ENCODE peak calls at places on chromosomes 4 and X, in seven cellular contexts. I is left lung; P is heart left ventricle; J is stomach; Y is effector memory CD4-positive, alpha-beta T cell; D is uterus; L is GM23248. W is an unnamed sample.

GRCh38 chr4:112238833-112239232 is 7.2 kb downstream of the AP1AR start:
- DNase-seq in J (no peak), D (no peak), Y (no peak), L (no peak), P (no peak), I (no peak), W (no peak)

GRCh38 chrX:140572724-140573123 is 67.9 kb upstream of the SOX3 start:
- DNase-seq in D (no peak), Y (no peak), I (no peak), J (peak), L (peak), P (no peak), W (no peak)

GRCh38 chrX:154443479-154443910 is 446 bp upstream of the FAM50A start:
- DNase-seq in L (peak), D (no peak), P (no peak), J (no peak), I (no peak), Y (no peak), W (no peak)

GRCh38 chr4:124529131-124529530 is 183.4 kb downstream of the ANKRD50 start:
- DNase-seq in I (no peak), Y (no peak), D (no peak), P (no peak), L (peak), J (no peak), W (no peak)

GRCh38 chr4:15506464-15506863 is 36.8 kb downstream of the CC2D2A start:
- DNase-seq in D (no peak), J (no peak), Y (no peak), L (peak), I (no peak), P (no peak), W (no peak)

GRCh38 chr4:142817442-142817841 is 28.7 kb downstream of the INPP4B start:
- DNase-seq in Y (no peak), L (peak), I (no peak), P (no peak), D (no peak), J (no peak), W (no peak)

GRCh38 chr4:151251922-151252321 is 25.0 kb upstream of the PRSS48 start:
- DNase-seq in D (no peak), J (no peak), I (no peak), L (no peak), Y (no peak), P (no peak), W (no peak)

GRCh38 chrX:68146054-68146453 is 287.2 kb downstream of the OPHN1 start:
- DNase-seq in I (no peak), J (no peak), D (no peak), L (peak), Y (no peak), P (no peak), W (no peak)

GRCh38 chrX:23982891-23983290 is 44.1 kb downstream of the KLHL15 start:
- DNase-seq in P (no peak), D (no peak), J (no peak), I (no peak), L (no peak), Y (no peak), W (no peak)

DNA sequence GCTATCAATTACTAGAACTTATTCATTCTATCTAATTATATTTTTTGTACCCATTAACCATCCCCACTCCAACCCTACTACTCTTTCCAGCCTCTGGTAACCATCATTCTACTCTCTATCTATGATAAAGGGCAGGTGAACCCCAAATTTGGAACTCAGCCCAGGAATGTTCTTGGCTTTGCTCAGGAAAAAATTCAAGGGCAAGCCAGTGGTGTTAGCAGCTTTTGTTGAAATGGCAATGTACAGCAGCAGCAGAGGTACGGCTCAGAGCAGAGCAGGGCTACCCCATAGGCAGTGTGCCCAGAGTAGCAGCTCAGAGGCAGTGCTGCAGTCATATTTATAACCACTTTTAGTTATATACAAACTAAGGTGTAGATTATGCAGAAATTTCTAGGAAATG is 138.2 kb downstream of the RNF150 start:
- DNase-seq in L (no peak), Y (no peak), P (no peak), D (no peak), I (no peak), J (peak), W (no peak)
- H3K27ac ChIP-seq in L (no peak), Y (no peak), P (peak), D (peak), I (no peak), J (no peak), W (peak)

GRCh38 chr4:158666892-158667291 is 4.8 kb downstream of the C4orf46 start:
- DNase-seq in P (no peak), L (no peak), I (no peak), Y (no peak), J (no peak), D (no peak), W (no peak)
- H3K27ac ChIP-seq in P (no peak), L (no peak), I (no peak), Y (no peak), J (no peak), D (no peak), W (no peak)

DNA sequence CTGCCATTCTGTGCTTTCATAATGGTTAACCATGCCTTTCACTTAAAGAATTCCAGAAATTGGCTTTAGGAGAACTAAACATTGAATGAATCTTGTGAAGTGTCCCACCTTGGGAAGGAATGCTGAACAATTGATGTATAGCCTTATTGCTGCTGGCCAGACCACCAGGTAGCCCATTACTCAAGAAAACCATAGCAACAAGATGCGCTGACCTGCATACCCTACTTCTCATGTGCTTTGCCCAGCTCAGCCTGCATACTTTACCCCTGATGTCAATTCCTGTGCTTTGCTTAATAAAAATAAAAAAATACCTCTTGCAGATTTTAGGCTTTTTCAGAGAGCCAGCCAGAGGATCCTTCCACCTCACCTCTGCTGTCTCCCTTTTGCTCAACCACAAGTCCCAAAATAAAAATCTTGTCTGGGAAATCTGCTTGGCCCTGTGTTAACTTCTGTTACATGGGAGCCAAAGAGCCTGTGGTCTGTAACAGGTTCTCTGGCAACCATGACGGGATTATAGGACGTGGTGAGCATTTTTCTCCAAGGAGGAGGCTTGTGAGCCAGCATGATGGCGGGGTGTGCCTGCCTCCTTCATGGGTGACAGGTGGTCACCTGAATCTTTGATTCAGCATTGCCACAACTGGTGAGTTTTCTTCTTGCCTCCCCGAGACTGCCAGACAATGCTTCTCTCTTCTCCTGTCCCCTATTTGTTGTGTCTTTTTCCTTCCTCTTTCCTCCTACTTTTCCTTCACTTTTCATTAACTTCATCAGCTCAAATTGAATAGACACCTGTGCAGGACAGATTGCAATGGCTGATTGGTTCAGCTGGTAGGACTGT is 106.8 kb downstream of the ARSJ start:
- DNase-seq in L (peak), Y (no peak), D (no peak), P (no peak), I (no peak), J (no peak), W (no peak)
- H3K27ac ChIP-seq in L (peak), Y (no peak), D (no peak), P (no peak), I (no peak), J (no peak), W (no peak)

GRCh38 chrX:47514553-47515235 is 31.7 kb upstream of the ZNF41 start:
- DNase-seq in P (no peak), L (peak), I (no peak), Y (no peak), D (no peak), J (no peak), W (no peak)
- H3K27ac ChIP-seq in P (no peak), L (peak), I (no peak), Y (no peak), D (no peak), J (no peak), W (no peak)

DNA sequence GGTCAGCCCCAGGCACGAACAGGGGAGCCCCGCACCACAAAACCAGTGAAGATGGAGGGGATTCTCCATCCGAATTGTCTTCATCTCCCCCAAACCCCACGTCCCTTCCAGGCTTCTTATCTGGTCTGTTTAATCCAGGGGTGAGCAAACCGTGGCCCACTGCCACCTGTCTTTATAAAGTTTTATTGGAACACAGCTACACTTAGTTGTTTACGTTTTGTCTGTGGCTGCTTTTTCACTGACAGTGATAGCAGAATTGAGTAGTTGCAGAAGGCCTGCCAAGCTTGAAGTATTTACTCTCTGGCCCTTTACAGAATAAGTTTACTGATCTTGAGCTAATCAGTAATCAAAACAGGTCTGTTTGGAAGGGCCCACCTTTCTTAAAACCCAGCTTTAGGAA is 324.0 kb downstream of the ARHGAP10 start:
- DNase-seq in D (no peak), P (no peak), I (no peak), L (no peak), J (no peak), Y (no peak), W (no peak)
- H3K27ac ChIP-seq in D (no peak), P (no peak), I (no peak), L (no peak), J (no peak), Y (peak), W (no peak)

GRCh38 chrX:108270280-108270679 is 167.9 kb downstream of the COL4A6 start:
- DNase-seq in I (no peak), Y (no peak), L (no peak), J (no peak), P (no peak), D (no peak), W (no peak)
- H3K27ac ChIP-seq in I (no peak), Y (no peak), L (no peak), J (no peak), P (no peak), D (peak), W (no peak)

GRCh38 chrX:1449581-1450149 is 3.0 kb downstream of the ASMTL start:
- DNase-seq in J (no peak), Y (no peak), I (no peak), D (no peak), L (no peak), P (no peak), W (no peak)

GRCh38 chrX:1451676-1452496 is 823 bp downstream of the ASMTL start:
- DNase-seq in D (peak), P (no peak), Y (no peak), J (peak), I (no peak), L (no peak), W (peak)

GRCh38 chrX:1451251-1451675 is 1.4 kb downstream of the ASMTL start:
- DNase-seq in D (no peak), I (no peak), Y (no peak), J (no peak), P (no peak), L (no peak), W (no peak)

GRCh38 chrX:1448793-1449580 is 3.7 kb downstream of the ASMTL start:
- DNase-seq in J (no peak), I (no peak), L (no peak), Y (no peak), D (no peak), P (no peak), W (no peak)

GRCh38 chrX:1450381-1451161 is 2.1 kb downstream of the ASMTL start:
- DNase-seq in P (no peak), D (no peak), Y (no peak), J (no peak), I (no peak), L (no peak), W (peak)
- H3K27ac ChIP-seq in P (no peak), D (no peak), Y (peak), J (no peak), I (no peak), L (no peak), W (no peak)

GRCh38 chrX:118536204-118536603 is 40.6 kb downstream of the DOCK11 start:
- DNase-seq in D (no peak), I (no peak), Y (no peak), J (no peak), L (no peak), P (no peak), W (no peak)
- H3K27ac ChIP-seq in D (peak), I (no peak), Y (peak), J (peak), L (no peak), P (no peak), W (no peak)

GRCh38 chr4:6918345-6918744 is 8.7 kb downstream of the TBC1D14 start:
- DNase-seq in D (no peak), J (no peak), I (no peak), L (no peak), P (no peak), Y (no peak), W (no peak)
- H3K27ac ChIP-seq in D (no peak), J (peak), I (peak), L (no peak), P (peak), Y (peak), W (no peak)